ENCODE peak calls at places on chromosomes 11 and 22, in four cellular contexts. One of them, this sample, is unnamed.

GRCh38 chr22:46507451-46508390 is 29.7 kb downstream of the CELSR1 start:
- DNase-seq in uterus: no peak
- DNase-seq in suprapubic skin: no peak
- DNase-seq in ovary: no peak
- DNase-seq in this sample: no peak

GRCh38 chr11:93767018-93767417 is 17.1 kb upstream of the MED17 start:
- DNase-seq in uterus: no peak
- DNase-seq in suprapubic skin: no peak
- DNase-seq in ovary: no peak
- DNase-seq in this sample: no peak

GRCh38 chr22:31284241-31284745 is 8.0 kb downstream of the PIK3IP1 start:
- DNase-seq in uterus: no peak
- DNase-seq in suprapubic skin: no peak
- DNase-seq in ovary: no peak
- DNase-seq in this sample: no peak

GRCh38 chr11:69134957-69135356 is 20.8 kb upstream of the SMIM38 start:
- DNase-seq in uterus: no peak
- DNase-seq in suprapubic skin: no peak
- DNase-seq in ovary: no peak
- DNase-seq in this sample: no peak

GRCh38 chr11:32386770-32387377 is 48.5 kb downstream of the WT1 start:
- DNase-seq in uterus: peak
- DNase-seq in suprapubic skin: no peak
- DNase-seq in ovary: no peak
- DNase-seq in this sample: no peak

GRCh38 chr11:126394036-126394435 is 38.5 kb downstream of the ST3GAL4 start:
- DNase-seq in uterus: no peak
- DNase-seq in suprapubic skin: no peak
- DNase-seq in ovary: no peak
- DNase-seq in this sample: no peak

GRCh38 chr11:24651873-24652272 is 155.0 kb downstream of the LUZP2 start:
- DNase-seq in uterus: no peak
- DNase-seq in suprapubic skin: no peak
- DNase-seq in ovary: no peak
- DNase-seq in this sample: no peak

GRCh38 chr11:63920870-63921417 is 4.0 kb upstream of the RCOR2 start:
- DNase-seq in uterus: no peak
- DNase-seq in suprapubic skin: no peak
- DNase-seq in ovary: no peak
- DNase-seq in this sample: no peak

GRCh38 chr11:44893250-44894216 is 57.1 kb downstream of the TP53I11 start:
- DNase-seq in uterus: peak
- DNase-seq in suprapubic skin: no peak
- DNase-seq in ovary: peak
- DNase-seq in this sample: no peak

GRCh38 chr11:120153221-120153620 is 15.3 kb upstream of the TRIM29 start:
- DNase-seq in uterus: no peak
- DNase-seq in suprapubic skin: no peak
- DNase-seq in ovary: no peak
- DNase-seq in this sample: no peak

GRCh38 chr22:50621948-50622722 is 5.8 kb downstream of the ARSA start:
- DNase-seq in uterus: no peak
- DNase-seq in suprapubic skin: peak
- DNase-seq in ovary: no peak
- DNase-seq in this sample: no peak

GRCh38 chr11:33700425-33701271 is at the start of gene C11orf91:
- DNase-seq in uterus: peak
- DNase-seq in suprapubic skin: peak
- DNase-seq in ovary: peak
- DNase-seq in this sample: peak
- H3K27ac ChIP-seq in uterus: peak
- H3K27ac ChIP-seq in suprapubic skin: peak
- H3K27ac ChIP-seq in ovary: peak
- H3K27ac ChIP-seq in this sample: peak

GRCh38 chr11:134638796-134639540 is 226.9 kb upstream of the B3GAT1 start:
- DNase-seq in uterus: no peak
- DNase-seq in suprapubic skin: no peak
- DNase-seq in ovary: no peak
- DNase-seq in this sample: no peak

GRCh38 chr11:134640971-134641968 is 229.2 kb upstream of the B3GAT1 start:
- DNase-seq in uterus: no peak
- DNase-seq in suprapubic skin: no peak
- DNase-seq in ovary: no peak
- DNase-seq in this sample: no peak

GRCh38 chr11:134642206-134642605 is 230.2 kb upstream of the B3GAT1 start:
- DNase-seq in uterus: no peak
- DNase-seq in suprapubic skin: no peak
- DNase-seq in ovary: no peak
- DNase-seq in this sample: no peak

GRCh38 chr11:134639586-134640330 is 227.7 kb upstream of the B3GAT1 start:
- DNase-seq in uterus: no peak
- DNase-seq in suprapubic skin: no peak
- DNase-seq in ovary: no peak
- DNase-seq in this sample: no peak

GRCh38 chr11:134640536-134640935 is 228.5 kb upstream of the B3GAT1 start:
- DNase-seq in uterus: no peak
- DNase-seq in suprapubic skin: no peak
- DNase-seq in ovary: no peak
- DNase-seq in this sample: no peak
- H3K27ac ChIP-seq in uterus: no peak
- H3K27ac ChIP-seq in suprapubic skin: peak
- H3K27ac ChIP-seq in ovary: no peak
- H3K27ac ChIP-seq in this sample: no peak

GRCh38 chr11:75273989-75274391 is 33.4 kb downstream of the TPBGL start:
- DNase-seq in uterus: no peak
- DNase-seq in suprapubic skin: peak
- DNase-seq in ovary: no peak
- DNase-seq in this sample: no peak
- H3K27ac ChIP-seq in uterus: no peak
- H3K27ac ChIP-seq in suprapubic skin: no peak
- H3K27ac ChIP-seq in ovary: no peak
- H3K27ac ChIP-seq in this sample: no peak

GRCh38 chr22:23240639-23241389 is 60.5 kb downstream of the BCR start:
- DNase-seq in uterus: no peak
- DNase-seq in suprapubic skin: no peak
- DNase-seq in ovary: no peak
- DNase-seq in this sample: no peak
- H3K27ac ChIP-seq in uterus: no peak
- H3K27ac ChIP-seq in suprapubic skin: no peak
- H3K27ac ChIP-seq in ovary: no peak
- H3K27ac ChIP-seq in this sample: no peak

GRCh38 chr11:65776196-65776595 is 4.6 kb downstream of the AP5B1 start:
- DNase-seq in uterus: no peak
- DNase-seq in suprapubic skin: peak
- DNase-seq in ovary: no peak
- DNase-seq in this sample: no peak
- H3K27ac ChIP-seq in uterus: no peak
- H3K27ac ChIP-seq in suprapubic skin: peak
- H3K27ac ChIP-seq in ovary: no peak
- H3K27ac ChIP-seq in this sample: no peak

This sample was measured in caudate nucleus.